ENCODE peak calls at places on chromosomes 7 and 10, in eight cellular contexts. One of them, this sample, is unnamed. For H3K36me3 and H3K27me3, the result is how much of the 10 kb centered on the place peaks cover.

GRCh38 chr10:33979195-33979594 is 644.7 kb upstream of the NRP1 start:
- DNase-seq in Peyer's patch: no peak
- DNase-seq in keratinocyte: no peak
- DNase-seq in transverse colon: no peak
- DNase-seq in endodermal cell: no peak
- DNase-seq in HepG2: no peak
- DNase-seq in stomach: no peak
- DNase-seq in GM06990: no peak
- DNase-seq in this sample: no peak

GRCh38 chr7:37952240-37952639 is 31.8 kb downstream of the EPDR1 start:
- DNase-seq in transverse colon: no peak
- DNase-seq in keratinocyte: no peak
- DNase-seq in stomach: no peak
- DNase-seq in GM06990: no peak
- DNase-seq in endodermal cell: no peak
- DNase-seq in Peyer's patch: no peak
- DNase-seq in HepG2: no peak
- DNase-seq in this sample: no peak

GRCh38 chr7:27176343-27176731 is 2.2 kb upstream of the HOXA10 start:
- DNase-seq in endodermal cell: peak
- DNase-seq in transverse colon: peak
- DNase-seq in GM06990: no peak
- DNase-seq in keratinocyte: no peak
- DNase-seq in Peyer's patch: no peak
- DNase-seq in stomach: no peak
- DNase-seq in HepG2: no peak
- DNase-seq in this sample: no peak

GRCh38 chr7:105623906-105624305 is 42.6 kb upstream of the EFCAB10 start:
- DNase-seq in keratinocyte: no peak
- DNase-seq in GM06990: no peak
- DNase-seq in Peyer's patch: no peak
- DNase-seq in transverse colon: no peak
- DNase-seq in endodermal cell: no peak
- DNase-seq in stomach: no peak
- DNase-seq in HepG2: no peak
- DNase-seq in this sample: no peak

GRCh38 chr10:69202332-69202731 is 17.8 kb upstream of the HKDC1 start:
- DNase-seq in endodermal cell: no peak
- DNase-seq in Peyer's patch: no peak
- DNase-seq in transverse colon: no peak
- DNase-seq in HepG2: no peak
- DNase-seq in keratinocyte: no peak
- DNase-seq in GM06990: no peak
- DNase-seq in stomach: no peak
- DNase-seq in this sample: no peak

GRCh38 chr10:77857272-77857671 is 69.3 kb downstream of the DLG5 start:
- DNase-seq in stomach: peak
- DNase-seq in HepG2: no peak
- DNase-seq in Peyer's patch: no peak
- DNase-seq in GM06990: no peak
- DNase-seq in transverse colon: no peak
- DNase-seq in endodermal cell: no peak
- DNase-seq in keratinocyte: no peak
- DNase-seq in this sample: no peak

GRCh38 chr7:138079137-138079536 is 2.9 kb downstream of the AKR1D1 start:
- DNase-seq in transverse colon: no peak
- DNase-seq in Peyer's patch: no peak
- DNase-seq in endodermal cell: no peak
- DNase-seq in GM06990: no peak
- DNase-seq in HepG2: no peak
- DNase-seq in stomach: no peak
- DNase-seq in keratinocyte: no peak
- DNase-seq in this sample: no peak

GRCh38 chr10:21750424-21750823 is 216.4 kb downstream of the MLLT10 start:
- DNase-seq in Peyer's patch: no peak
- DNase-seq in stomach: no peak
- DNase-seq in transverse colon: no peak
- DNase-seq in HepG2: no peak
- DNase-seq in endodermal cell: peak
- DNase-seq in GM06990: no peak
- DNase-seq in keratinocyte: no peak
- DNase-seq in this sample: no peak

GRCh38 chr10:77188511-77188910 is 449.1 kb downstream of the KCNMA1 start:
- DNase-seq in stomach: no peak
- DNase-seq in Peyer's patch: no peak
- DNase-seq in endodermal cell: no peak
- DNase-seq in HepG2: no peak
- DNase-seq in keratinocyte: no peak
- DNase-seq in transverse colon: no peak
- DNase-seq in GM06990: no peak
- DNase-seq in this sample: no peak

GRCh38 chr10:102101152-102101551 is 19.0 kb downstream of the LDB1 start:
- DNase-seq in Peyer's patch: no peak
- DNase-seq in stomach: no peak
- DNase-seq in transverse colon: no peak
- DNase-seq in HepG2: no peak
- DNase-seq in GM06990: no peak
- DNase-seq in keratinocyte: no peak
- DNase-seq in endodermal cell: no peak
- DNase-seq in this sample: no peak
- TF ChIP-seq CTCF in Peyer's patch: no peak
- TF ChIP-seq CTCF in stomach: no peak
- TF ChIP-seq CTCF in transverse colon: no peak
- TF ChIP-seq CTCF in HepG2: peak
- TF ChIP-seq CTCF in GM06990: peak
- TF ChIP-seq CTCF in keratinocyte: peak
- TF ChIP-seq CTCF in endodermal cell: peak
- TF ChIP-seq CTCF in this sample: no peak

GRCh38 chr10:16867990-16868389 is 50.8 kb upstream of the RSU1 start:
- DNase-seq in HepG2: no peak
- DNase-seq in GM06990: no peak
- DNase-seq in Peyer's patch: no peak
- DNase-seq in endodermal cell: no peak
- DNase-seq in keratinocyte: no peak
- DNase-seq in transverse colon: no peak
- DNase-seq in stomach: no peak
- DNase-seq in this sample: no peak

GRCh38 chr10:16866861-16867260 is 49.6 kb upstream of the RSU1 start:
- DNase-seq in endodermal cell: no peak
- DNase-seq in GM06990: no peak
- DNase-seq in transverse colon: no peak
- DNase-seq in keratinocyte: no peak
- DNase-seq in stomach: no peak
- DNase-seq in HepG2: no peak
- DNase-seq in Peyer's patch: no peak
- DNase-seq in this sample: no peak

GRCh38 chr10:16870331-16870730 is 53.1 kb upstream of the RSU1 start:
- DNase-seq in keratinocyte: no peak
- DNase-seq in endodermal cell: no peak
- DNase-seq in GM06990: no peak
- DNase-seq in stomach: no peak
- DNase-seq in Peyer's patch: no peak
- DNase-seq in transverse colon: no peak
- DNase-seq in HepG2: no peak
- DNase-seq in this sample: no peak

GRCh38 chr10:16863766-16864165 is 46.5 kb upstream of the RSU1 start:
- DNase-seq in GM06990: no peak
- DNase-seq in keratinocyte: no peak
- DNase-seq in endodermal cell: no peak
- DNase-seq in transverse colon: no peak
- DNase-seq in stomach: no peak
- DNase-seq in Peyer's patch: no peak
- DNase-seq in HepG2: no peak
- DNase-seq in this sample: no peak

GRCh38 chr10:16867556-16867955 is 50.3 kb upstream of the RSU1 start:
- DNase-seq in GM06990: no peak
- DNase-seq in Peyer's patch: no peak
- DNase-seq in endodermal cell: no peak
- DNase-seq in transverse colon: no peak
- DNase-seq in stomach: no peak
- DNase-seq in keratinocyte: no peak
- DNase-seq in HepG2: no peak
- DNase-seq in this sample: no peak
- H3K36me3 ChIP-seq in GM06990: under half
- H3K36me3 ChIP-seq in Peyer's patch: under half
- H3K36me3 ChIP-seq in endodermal cell: under half
- H3K36me3 ChIP-seq in transverse colon: under half
- H3K36me3 ChIP-seq in stomach: under half
- H3K36me3 ChIP-seq in keratinocyte: under half
- H3K36me3 ChIP-seq in HepG2: under half
- H3K36me3 ChIP-seq in this sample: under half

GRCh38 chr10:101311440-101312067 is 42.4 kb upstream of the BTRC start:
- DNase-seq in GM06990: no peak
- DNase-seq in transverse colon: no peak
- DNase-seq in stomach: no peak
- DNase-seq in keratinocyte: no peak
- DNase-seq in HepG2: no peak
- DNase-seq in endodermal cell: no peak
- DNase-seq in Peyer's patch: no peak
- DNase-seq in this sample: no peak
- H3K27me3 ChIP-seq in GM06990: under half
- H3K27me3 ChIP-seq in transverse colon: half or more
- H3K27me3 ChIP-seq in stomach: half or more
- H3K27me3 ChIP-seq in keratinocyte: under half
- H3K27me3 ChIP-seq in HepG2: under half
- H3K27me3 ChIP-seq in endodermal cell: under half
- H3K27me3 ChIP-seq in Peyer's patch: under half
- H3K27me3 ChIP-seq in this sample: under half

GRCh38 chr7:155398944-155399343 is 59.0 kb upstream of the EN2 start:
- DNase-seq in Peyer's patch: no peak
- DNase-seq in stomach: no peak
- DNase-seq in GM06990: no peak
- DNase-seq in transverse colon: no peak
- DNase-seq in endodermal cell: peak
- DNase-seq in keratinocyte: no peak
- DNase-seq in HepG2: no peak
- DNase-seq in this sample: no peak
- TF ChIP-seq CTCF in Peyer's patch: no peak
- TF ChIP-seq CTCF in stomach: no peak
- TF ChIP-seq CTCF in GM06990: peak
- TF ChIP-seq CTCF in transverse colon: no peak
- TF ChIP-seq CTCF in endodermal cell: peak
- TF ChIP-seq CTCF in keratinocyte: no peak
- TF ChIP-seq CTCF in HepG2: peak
- TF ChIP-seq CTCF in this sample: no peak

This sample was measured in BJ.